ENCODE peak calls at places on chromosomes 12 and 14, in six cellular contexts. Z, C, D, J, Q and X are unnamed samples.

GRCh38 chr12:12592930-12593329 is 18.7 kb upstream of the CREBL2 start:
- DNase-seq in Z (peak), C (no peak), D (no peak), J (peak), Q (no peak), X (no peak)

GRCh38 chr12:122861586-122861970 is 26.3 kb downstream of the HIP1R start:
- DNase-seq in Z (no peak), C (no peak), D (no peak), J (no peak), Q (no peak), X (no peak)

GRCh38 chr14:23147676-23148075 is 28.6 kb upstream of the CEBPE start:
- DNase-seq in Z (peak), C (peak), D (no peak), J (peak), Q (no peak), X (no peak)

GRCh38 chr14:106586098-106586704 is 1059.8 kb downstream of the TMEM121 start:
- DNase-seq in Z (no peak), C (no peak), D (peak), J (no peak), Q (no peak), X (no peak)

GRCh38 chr14:70789361-70789760 is 20.0 kb downstream of the MAP3K9 start:
- DNase-seq in Z (peak), C (no peak), D (no peak), J (no peak), Q (no peak), X (no peak)

GRCh38 chr12:132376464-132376830 is 47.1 kb upstream of the GALNT9 start:
- DNase-seq in Z (no peak), C (no peak), D (no peak), J (no peak), Q (no peak), X (no peak)

GRCh38 chr14:99537399-99537798 is 56.2 kb downstream of the CCNK start:
- DNase-seq in Z (peak), C (peak), D (no peak), J (no peak), Q (no peak), X (no peak)

GRCh38 chr12:50282581-50283229 is 615 bp downstream of the LIMA1 start:
- DNase-seq in Z (peak), C (no peak), D (no peak), J (peak), Q (no peak), X (no peak)

GRCh38 chr14:65940056-65940735 is 527.7 kb downstream of the FUT8 start:
- DNase-seq in Z (peak), C (no peak), D (no peak), J (no peak), Q (peak), X (no peak)

GRCh38 chr12:124233041-124233836 is 61.7 kb upstream of the RFLNA start:
- DNase-seq in Z (peak), C (peak), D (no peak), J (no peak), Q (no peak), X (no peak)

GRCh38 chr14:76101384-76101783 is 50.3 kb upstream of the GPATCH2L start:
- DNase-seq in Z (no peak), C (no peak), D (no peak), J (no peak), Q (no peak), X (no peak)

GRCh38 chr12:45349911-45350310 is 134.0 kb downstream of the ANO6 start:
- DNase-seq in Z (peak), C (peak), D (no peak), J (peak), Q (no peak), X (no peak)

GRCh38 chr12:64780531-64781373 is 21.5 kb upstream of the GNS start:
- DNase-seq in Z (peak), C (no peak), D (no peak), J (peak), Q (no peak), X (peak)

GRCh38 chr14:99041820-99042174 is 230.2 kb downstream of the BCL11B start:
- DNase-seq in Z (no peak), C (no peak), D (no peak), J (no peak), Q (no peak), X (no peak)

GRCh38 chr14:94611179-94611578 is 1.0 kb upstream of the SERPINA3 start:
- DNase-seq in Z (no peak), C (no peak), D (no peak), J (no peak), Q (no peak), X (no peak)

GRCh38 chr14:41605550-41606248 is 977 bp upstream of the LRFN5 start:
- DNase-seq in Z (no peak), C (no peak), D (no peak), J (no peak), Q (no peak), X (no peak)

GRCh38 chr12:94147991-94148840 is at the start of gene PLXNC1:
- DNase-seq in Z (no peak), C (no peak), D (no peak), J (no peak), Q (no peak), X (peak)

GRCh38 chr14:49240383-49240782 is 345.8 kb downstream of the RPS29 start:
- DNase-seq in Z (peak), C (no peak), D (no peak), J (peak), Q (no peak), X (no peak)

GRCh38 chr14:83297361-83297760 is 1763.7 kb upstream of the SEL1L start:
- DNase-seq in Z (no peak), C (no peak), D (no peak), J (no peak), Q (no peak), X (no peak)

GRCh38 chr12:19066471-19067001 is 63.0 kb upstream of the PLEKHA5 start:
- DNase-seq in Z (no peak), C (no peak), D (no peak), J (no peak), Q (no peak), X (no peak)

GRCh38 chr12:39958377-39958776 is 147.5 kb downstream of the SLC2A13 start:
- DNase-seq in Z (peak), C (no peak), D (no peak), J (no peak), Q (no peak), X (no peak)

GRCh38 chr12:108773798-108774788 is 42.8 kb upstream of the CORO1C start:
- DNase-seq in Z (no peak), C (peak), D (no peak), J (no peak), Q (no peak), X (peak)

GRCh38 chr12:82818276-82819035 is 131.8 kb downstream of the TMTC2 start:
- DNase-seq in Z (peak), C (no peak), D (no peak), J (peak), Q (no peak), X (no peak)

GRCh38 chr12:120562906-120563305 is 18.3 kb downstream of the POP5 start:
- DNase-seq in Z (no peak), C (no peak), D (no peak), J (no peak), Q (no peak), X (no peak)

GRCh38 chr14:65238456-65238855 is 136.1 kb upstream of the MAX start:
- DNase-seq in Z (peak), C (peak), D (no peak), J (peak), Q (no peak), X (no peak)

GRCh38 chr14:105865266-105865903 is 339.0 kb downstream of the TMEM121 start:
- DNase-seq in Z (no peak), C (no peak), D (no peak), J (no peak), Q (no peak), X (peak)

GRCh38 chr14:99862111-99862510 is 68.9 kb downstream of the EML1 start:
- DNase-seq in Z (no peak), C (no peak), D (no peak), J (no peak), Q (no peak), X (no peak)

GRCh38 chr12:24861751-24862575 is 86.9 kb downstream of the BCAT1 start:
- DNase-seq in Z (no peak), C (peak), D (no peak), J (peak), Q (no peak), X (peak)

GRCh38 chr12:44497044-44497443 is 379.1 kb downstream of the NELL2 start:
- DNase-seq in Z (peak), C (no peak), D (no peak), J (no peak), Q (no peak), X (no peak)

GRCh38 chr12:106648736-106649135 is 65.9 kb downstream of the RFX4 start:
- DNase-seq in Z (no peak), C (no peak), D (no peak), J (no peak), Q (no peak), X (no peak)

GRCh38 chr12:107917912-107918800 is 143.7 kb downstream of the ASCL4 start:
- DNase-seq in Z (peak), C (no peak), D (no peak), J (no peak), Q (peak), X (no peak)

GRCh38 chr12:110002691-110003515 is 3.7 kb downstream of the ANKRD13A start:
- DNase-seq in Z (peak), C (no peak), D (no peak), J (peak), Q (no peak), X (no peak)

GRCh38 chr12:44217146-44217883 is 381.4 kb downstream of the TMEM117 start:
- DNase-seq in Z (peak), C (no peak), D (no peak), J (no peak), Q (no peak), X (no peak)

GRCh38 chr12:128844031-128844635 is 9.1 kb upstream of the GLT1D1 start:
- DNase-seq in Z (no peak), C (no peak), D (no peak), J (no peak), Q (no peak), X (peak)

GRCh38 chr14:51564986-51565604 is 86.6 kb upstream of the FRMD6 start:
- DNase-seq in Z (peak), C (no peak), D (no peak), J (peak), Q (no peak), X (no peak)

GRCh38 chr12:130281157-130281799 is 56.4 kb upstream of the PIWIL1 start:
- DNase-seq in Z (no peak), C (no peak), D (no peak), J (no peak), Q (no peak), X (peak)

GRCh38 chr14:33432407-33433023 is 493.8 kb downstream of the NPAS3 start:
- DNase-seq in Z (peak), C (peak), D (no peak), J (no peak), Q (no peak), X (no peak)

GRCh38 chr12:120162763-120163162 is 31.8 kb downstream of the GCN1 start:
- DNase-seq in Z (no peak), C (no peak), D (no peak), J (no peak), Q (no peak), X (no peak)

GRCh38 chr14:81400852-81401251 is 728 bp upstream of the STON2 start:
- DNase-seq in Z (peak), C (peak), D (no peak), J (peak), Q (peak), X (no peak)

GRCh38 chr12:92133166-92133565 is 12.5 kb downstream of the BTG1 start:
- DNase-seq in Z (no peak), C (no peak), D (no peak), J (no peak), Q (no peak), X (no peak)
- H3K4me3 ChIP-seq in Z (no peak), C (no peak), D (no peak), J (no peak), Q (no peak), X (no peak)

GRCh38 chr12:14418526-14418925 is 53.0 kb downstream of the ATF7IP start:
- DNase-seq in Z (peak), C (no peak), D (no peak), J (no peak), Q (no peak), X (no peak)
- H3K4me3 ChIP-seq in Z (no peak), C (peak), D (no peak), J (no peak), Q (no peak), X (no peak)

GRCh38 chr14:104692939-104693315 is 3.5 kb downstream of the INF2 start:
- DNase-seq in Z (no peak), C (no peak), D (no peak), J (no peak), Q (no peak), X (peak)

GRCh38 chr14:104692261-104692938 is 3.0 kb downstream of the INF2 start:
- DNase-seq in Z (no peak), C (no peak), D (no peak), J (no peak), Q (no peak), X (no peak)

GRCh38 chr14:104690266-104690711 is 871 bp downstream of the INF2 start:
- DNase-seq in Z (peak), C (no peak), D (no peak), J (no peak), Q (no peak), X (peak)

GRCh38 chr14:104690861-104691455 is 1.5 kb downstream of the INF2 start:
- DNase-seq in Z (no peak), C (no peak), D (no peak), J (no peak), Q (no peak), X (no peak)

DNA sequence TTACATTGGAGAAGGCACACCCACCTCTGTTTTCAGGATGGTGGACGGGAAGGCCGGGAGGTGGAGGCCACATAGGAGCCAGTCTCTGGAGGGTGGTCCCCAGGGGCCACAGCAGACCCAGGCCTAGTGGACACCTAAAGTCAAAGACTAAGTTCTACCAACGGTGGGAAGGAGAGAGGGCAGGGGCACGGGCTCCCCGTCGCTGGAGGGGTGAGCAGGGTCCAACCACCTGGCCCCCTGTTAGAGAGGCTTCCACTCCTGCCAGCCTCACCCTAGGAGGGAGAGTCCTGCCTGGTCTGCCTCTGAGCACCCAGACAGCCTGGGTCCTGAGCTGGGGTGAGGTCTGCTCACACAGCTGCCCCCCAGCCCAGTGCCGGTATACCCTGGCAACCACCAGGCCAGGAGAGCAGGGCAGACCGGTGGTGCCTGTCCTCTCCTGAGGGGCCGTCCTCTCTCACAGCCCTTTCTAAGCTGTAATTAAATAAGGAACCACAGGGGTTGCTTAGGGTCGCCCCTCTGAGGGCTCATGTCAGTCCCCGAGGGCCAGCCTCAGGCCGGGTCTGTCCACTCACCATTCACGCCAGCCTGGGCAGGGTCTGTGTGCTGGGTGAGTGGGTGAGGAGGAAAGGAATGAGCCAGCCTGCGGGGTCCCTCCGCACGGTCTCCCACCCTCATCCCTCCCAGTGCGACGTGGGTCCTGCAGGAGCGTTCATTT is 2.3 kb downstream of the INF2 start:
- DNase-seq in Z (no peak), C (no peak), D (no peak), J (no peak), Q (no peak), X (peak)
- H3K4me3 ChIP-seq in Z (peak), C (peak), D (peak), J (no peak), Q (no peak), X (no peak)

GRCh38 chr14:36227344-36227743 is 50.8 kb upstream of the PTCSC3 start:
- DNase-seq in Z (no peak), C (no peak), D (no peak), J (no peak), Q (no peak), X (no peak)

GRCh38 chr14:36238666-36239363 is 62.3 kb upstream of the PTCSC3 start:
- DNase-seq in Z (peak), C (no peak), D (no peak), J (no peak), Q (no peak), X (no peak)

GRCh38 chr14:36229262-36229661 is 52.7 kb upstream of the PTCSC3 start:
- DNase-seq in Z (no peak), C (no peak), D (no peak), J (no peak), Q (no peak), X (no peak)

GRCh38 chr14:36227802-36228201 is 51.3 kb upstream of the PTCSC3 start:
- DNase-seq in Z (peak), C (no peak), D (no peak), J (peak), Q (no peak), X (no peak)

GRCh38 chr14:36233217-36233616 is 56.7 kb upstream of the PTCSC3 start:
- DNase-seq in Z (no peak), C (no peak), D (no peak), J (no peak), Q (no peak), X (no peak)
- H3K4me3 ChIP-seq in Z (no peak), C (no peak), D (no peak), J (no peak), Q (no peak), X (no peak)

GRCh38 chr14:60641722-60642269 is 7.5 kb downstream of the SIX1 start:
- DNase-seq in Z (no peak), C (no peak), D (no peak), J (no peak), Q (no peak), X (peak)
- H3K4me3 ChIP-seq in Z (no peak), C (no peak), D (no peak), J (no peak), Q (no peak), X (no peak)

GRCh38 chr12:14399871-14400270 is 34.4 kb downstream of the ATF7IP start:
- DNase-seq in Z (peak), C (peak), D (no peak), J (no peak), Q (no peak), X (no peak)
- H3K4me3 ChIP-seq in Z (peak), C (peak), D (no peak), J (no peak), Q (peak), X (no peak)

GRCh38 chr12:57091633-57092528 is 3.0 kb downstream of the NAB2 start:
- DNase-seq in Z (no peak), C (no peak), D (no peak), J (no peak), Q (no peak), X (peak)
- H3K4me3 ChIP-seq in Z (no peak), C (no peak), D (no peak), J (no peak), Q (no peak), X (no peak)

GRCh38 chr12:75853621-75854020 is 178.0 kb downstream of the PHLDA1 start:
- DNase-seq in Z (no peak), C (no peak), D (no peak), J (no peak), Q (no peak), X (no peak)

GRCh38 chr12:75855360-75855759 is 176.2 kb downstream of the PHLDA1 start:
- DNase-seq in Z (no peak), C (no peak), D (no peak), J (no peak), Q (no peak), X (no peak)

GRCh38 chr12:75856228-75856627 is 175.3 kb downstream of the PHLDA1 start:
- DNase-seq in Z (no peak), C (no peak), D (no peak), J (no peak), Q (no peak), X (no peak)

GRCh38 chr12:75852956-75853355 is 178.6 kb downstream of the PHLDA1 start:
- DNase-seq in Z (no peak), C (no peak), D (no peak), J (no peak), Q (no peak), X (no peak)

GRCh38 chr12:75854681-75855309 is 176.8 kb downstream of the PHLDA1 start:
- DNase-seq in Z (no peak), C (no peak), D (no peak), J (no peak), Q (no peak), X (no peak)
- H3K4me3 ChIP-seq in Z (no peak), C (no peak), D (no peak), J (no peak), Q (no peak), X (no peak)

DNA sequence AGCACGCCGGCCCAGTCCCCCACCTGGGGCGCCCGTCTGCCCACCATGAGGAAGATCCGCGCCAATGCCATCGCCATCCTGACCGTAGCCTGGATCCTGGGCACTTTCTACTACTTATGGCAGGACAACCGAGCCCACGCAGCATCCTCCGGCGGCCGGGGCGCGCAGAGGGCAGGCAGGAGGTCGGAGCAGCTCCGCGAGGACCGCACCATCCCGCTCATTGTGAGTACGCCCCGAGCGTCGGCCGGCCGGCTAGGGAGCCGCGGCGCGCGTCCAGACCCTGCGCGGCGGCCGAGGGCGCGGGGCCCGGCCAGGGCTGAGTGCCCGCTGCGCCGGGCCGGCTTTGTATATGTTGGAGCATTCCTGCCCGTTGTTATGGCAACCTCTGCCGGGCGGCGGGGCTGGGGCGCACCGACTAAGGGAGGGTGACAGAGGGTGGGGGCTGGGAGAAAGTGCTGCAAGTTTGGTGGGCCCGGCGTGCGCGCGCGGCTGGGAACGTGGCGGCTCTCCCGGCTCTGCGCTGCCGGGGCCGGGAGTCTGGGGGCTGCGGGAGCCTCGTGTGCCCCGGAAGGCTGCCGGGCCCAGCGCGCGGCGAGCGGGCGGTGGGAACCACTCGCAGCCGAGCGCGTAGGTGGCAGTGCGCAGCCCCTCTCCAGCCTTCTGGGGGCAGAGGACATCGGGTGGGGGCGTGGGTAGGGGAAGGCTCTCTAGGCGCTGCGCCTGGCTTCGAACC is 454 bp downstream of the GALNT16 start:
- DNase-seq in Z (no peak), C (no peak), D (no peak), J (no peak), Q (no peak), X (no peak)
- H3K4me3 ChIP-seq in Z (peak), C (peak), D (peak), J (no peak), Q (no peak), X (peak)